ENCODE peak calls at places on chromosomes 6 and 20, in six cellular contexts. W, T, K, D, S and O are unnamed samples.

GRCh38 chr6:52725530-52726192 is 37.6 kb downstream of the GSTA2 start:
- DNase-seq in W (no peak), K (no peak), T (peak; percentile 99), S (peak; percentile 49), D (no peak), O (no peak)

GRCh38 chr6:41492261-41492891 is 53.8 kb upstream of the FOXP4 start:
- DNase-seq in T (no peak), S (no peak), K (no peak), D (no peak), W (peak; percentile 47), O (no peak)

GRCh38 chr6:81534934-81535465 is 217.5 kb downstream of the TENT5A start:
- DNase-seq in W (no peak), T (no peak), D (no peak), K (no peak), S (no peak), O (no peak)

GRCh38 chr20:5729348-5729747 is 20.9 kb upstream of the SHLD1 start:
- DNase-seq in S (no peak), W (no peak), T (no peak), K (no peak), D (no peak), O (no peak)

GRCh38 chr6:166958926-166959861 is 2.8 kb upstream of the RNASET2 start:
- DNase-seq in S (peak; percentile 45), T (peak; percentile 75), D (no peak), W (no peak), K (no peak), O (no peak)

GRCh38 chr6:20800229-20800628 is 266.0 kb downstream of the CDKAL1 start:
- DNase-seq in D (no peak), T (peak; percentile 18), S (no peak), W (no peak), K (no peak), O (no peak)

GRCh38 chr20:45934046-45934586 is 367 bp upstream of the PCIF1 start:
- DNase-seq in D (no peak), W (peak; percentile 77), S (no peak), K (peak; percentile 81), T (no peak), O (no peak)

GRCh38 chr6:135922746-135923145 is 71.2 kb downstream of the PDE7B start:
- DNase-seq in S (no peak), W (no peak), T (no peak), D (no peak), K (peak; percentile 49), O (no peak)

GRCh38 chr6:35566794-35567193 is 54.1 kb upstream of the TULP1 start:
- DNase-seq in K (no peak), T (no peak), S (no peak), D (no peak), W (no peak), O (no peak)

GRCh38 chr20:24131281-24131680 is 142.7 kb upstream of the GGTLC1 start:
- DNase-seq in K (no peak), S (no peak), D (no peak), W (no peak), T (no peak), O (no peak)

GRCh38 chr6:2744778-2745177 is 5.9 kb downstream of the MYLK4 start:
- DNase-seq in K (no peak), S (no peak), W (no peak), D (no peak), T (no peak), O (no peak)

GRCh38 chr20:52049001-52049731 is 142.4 kb downstream of the ZFP64 start:
- DNase-seq in K (no peak), W (peak; percentile 60), D (no peak), T (no peak), S (no peak), O (no peak)

GRCh38 chr20:32980990-32981389 is 23.2 kb downstream of the SUN5 start:
- DNase-seq in S (no peak), T (no peak), D (no peak), W (no peak), K (no peak), O (no peak)

GRCh38 chr6:40524797-40525584 is 62.2 kb downstream of the LRFN2 start:
- DNase-seq in S (no peak), D (no peak), W (no peak), K (no peak), T (no peak), O (no peak)

GRCh38 chr6:19789100-19789805 is 47.9 kb upstream of the ID4 start:
- DNase-seq in T (no peak), S (no peak), W (peak; percentile 14), D (no peak), K (no peak), O (no peak)

GRCh38 chr6:124770131-124770530 is 192.1 kb upstream of the RNF217 start:
- DNase-seq in W (no peak), S (no peak), T (no peak), K (no peak), D (no peak), O (no peak)

GRCh38 chr6:169970306-169970988 is 219.0 kb downstream of the ERMARD start:
- DNase-seq in T (no peak), D (no peak), K (peak; percentile 44), S (no peak), W (no peak), O (no peak)

GRCh38 chr6:129686941-129687627 is 22.9 kb downstream of the ARHGAP18 start:
- DNase-seq in S (peak; percentile 10), W (no peak), K (no peak), T (no peak), D (peak; percentile 76), O (no peak)

GRCh38 chr6:33692760-33693158 is 18.7 kb downstream of the UQCC2 start:
- DNase-seq in S (no peak), K (no peak), T (no peak), W (no peak), D (no peak), O (no peak)

GRCh38 chr6:42182101-42182500 is 8.9 kb downstream of the GUCA1A start:
- DNase-seq in W (no peak), K (no peak), T (no peak), S (peak; percentile 51), D (no peak), O (no peak)

GRCh38 chr20:18190466-18191233 is 53.0 kb downstream of the KAT14 start:
- DNase-seq in W (peak; percentile 51), K (no peak), D (no peak), T (no peak), S (no peak), O (no peak)

GRCh38 chr6:163962627-163963117 is 548.2 kb downstream of the QKI start:
- DNase-seq in S (no peak), T (no peak), D (no peak), K (no peak), W (no peak), O (no peak)

GRCh38 chr20:31704225-31705119 is 18.2 kb downstream of the BCL2L1 start:
- DNase-seq in S (no peak), W (peak; percentile 67), D (no peak), K (no peak), T (peak; percentile 100), O (peak; percentile 99)

GRCh38 chr6:63636516-63636968 is 940 bp downstream of the PHF3 start:
- DNase-seq in W (peak; percentile 75), D (no peak), T (peak; percentile 59), S (peak; percentile 41), K (peak; percentile 47), O (no peak)

GRCh38 chr20:12673352-12673751 is 335.4 kb upstream of the SPTLC3 start:
- DNase-seq in D (no peak), T (no peak), W (no peak), S (no peak), K (no peak), O (no peak)
- H3K36me3 ChIP-seq in D (no peaks in the 10 kb centered on the region), T (no peaks in the 10 kb centered on the region), W (no peaks in the 10 kb centered on the region), S (no peaks in the 10 kb centered on the region), K (no peaks in the 10 kb centered on the region), O (no peaks in the 10 kb centered on the region)

GRCh38 chr6:43186019-43186418 is 4.0 kb downstream of the CUL9 start:
- DNase-seq in W (no peak), D (no peak), S (no peak), T (no peak), K (no peak), O (no peak)
- H3K4me1 ChIP-seq in W (peaks cover 11% of the 10 kb centered on the region), D (peaks cover 13% of the 10 kb centered on the region), S (peaks cover 32% of the 10 kb centered on the region), T (peaks cover 26% of the 10 kb centered on the region), K (peaks cover 19% of the 10 kb centered on the region), O (peaks cover 16% of the 10 kb centered on the region)

GRCh38 chr6:139380611-139381010 is 6.2 kb upstream of the CITED2 start:
- DNase-seq in W (no peak), T (no peak), S (no peak), K (no peak), D (no peak), O (no peak)

GRCh38 chr6:139380168-139380567 is 5.7 kb upstream of the CITED2 start:
- DNase-seq in W (no peak), D (no peak), K (no peak), S (peak; percentile 18), T (no peak), O (no peak)

GRCh38 chr6:139378226-139378625 is 3.8 kb upstream of the CITED2 start:
- DNase-seq in K (no peak), T (no peak), W (no peak), S (no peak), D (no peak), O (no peak)

GRCh38 chr6:139376604-139377218 is 2.3 kb upstream of the CITED2 start:
- DNase-seq in S (peak; percentile 22), K (no peak), T (peak; percentile 48), W (peak; percentile 43), D (no peak), O (no peak)

GRCh38 chr6:139378882-139379341 is 4.5 kb upstream of the CITED2 start:
- DNase-seq in S (peak; percentile 32), W (no peak), K (no peak), T (peak; percentile 81), D (no peak), O (no peak)
- TF ChIP-seq REST in S (no peak), W (no peak), K (no peak), T (no peak), D (no peak), O (no peak)

GRCh38 chr6:31640612-31641011 is 11.8 kb downstream of the BAG6 start:
- DNase-seq in D (no peak), K (no peak), W (no peak), S (no peak), T (no peak), O (no peak)

GRCh38 chr6:31639449-31639861 is 13.0 kb downstream of the BAG6 start:
- DNase-seq in W (no peak), S (no peak), K (no peak), T (no peak), D (no peak), O (no peak)

GRCh38 chr6:31642798-31643570 is 9.5 kb downstream of the BAG6 start:
- DNase-seq in W (no peak), S (no peak), T (peak; percentile 56), D (no peak), K (no peak), O (no peak)

GRCh38 chr6:31639043-31639442 is 13.4 kb downstream of the BAG6 start:
- DNase-seq in K (no peak), S (no peak), D (no peak), W (no peak), T (no peak), O (no peak)

DNA sequence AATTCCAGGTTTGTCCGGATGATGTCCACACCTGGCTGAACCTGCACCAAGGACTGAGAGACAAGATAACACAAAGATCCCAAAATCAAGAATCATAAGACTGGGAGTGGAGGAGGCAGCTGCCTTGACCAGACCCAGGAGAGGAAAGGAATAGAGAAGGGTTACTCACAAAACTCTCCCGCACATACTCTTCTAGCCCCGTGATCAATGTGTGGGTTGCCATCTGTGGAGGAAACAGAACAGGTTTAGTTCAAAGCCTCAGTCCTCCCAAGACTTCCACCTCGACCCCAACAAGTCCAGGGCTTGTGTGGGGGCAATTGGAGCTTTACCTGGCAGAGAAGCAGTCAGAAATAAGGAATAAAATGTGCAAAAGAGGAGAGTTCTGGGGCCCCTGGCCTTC is 11.1 kb downstream of the BAG6 start:
- DNase-seq in S (no peak), K (no peak), D (no peak), T (no peak), W (no peak), O (no peak)
- H3K36me3 ChIP-seq in S (peaks cover 96% of the 10 kb centered on the region), K (peaks cover 37% of the 10 kb centered on the region), D (peaks cover 53% of the 10 kb centered on the region), T (peaks cover 82% of the 10 kb centered on the region), W (peaks cover 46% of the 10 kb centered on the region), O (peaks cover 20% of the 10 kb centered on the region)